ENCODE peak calls at places on chromosome 9, in seven cellular contexts. D, B, P, Z, T, W and L are unnamed samples.

GRCh38 chr9:77647659-77648457 is at the start of gene GNA14:
- DNase-seq in B (peak), T (no peak), D (no peak), W (no peak), P (no peak), Z (no peak), L (no peak)

GRCh38 chr9:107249131-107249533 is 33.9 kb upstream of the RAD23B start:
- DNase-seq in W (no peak), T (peak), B (no peak), Z (no peak), P (peak), D (no peak), L (no peak)

GRCh38 chr9:15239816-15240215 is 67.2 kb downstream of the TTC39B start:
- DNase-seq in P (no peak), B (no peak), W (no peak), Z (no peak), T (no peak), D (no peak), L (no peak)

GRCh38 chr9:27851858-27852257 is 278.6 kb upstream of the C9orf72 start:
- DNase-seq in P (no peak), W (no peak), Z (no peak), D (no peak), B (no peak), T (no peak), L (no peak)

GRCh38 chr9:129497064-129497836 is 123.7 kb downstream of the C9orf50 start:
- DNase-seq in B (no peak), P (no peak), T (no peak), D (no peak), Z (no peak), W (no peak), L (no peak)

GRCh38 chr9:75974006-75974766 is 83.7 kb downstream of the PCSK5 start:
- DNase-seq in W (no peak), B (no peak), P (no peak), Z (no peak), T (no peak), D (no peak), L (no peak)

GRCh38 chr9:35511453-35511852 is 21.5 kb downstream of the RUSC2 start:
- DNase-seq in P (no peak), T (no peak), B (no peak), W (no peak), Z (no peak), D (no peak), L (no peak)

GRCh38 chr9:133619791-133620190 is 10.6 kb upstream of the FAM163B start:
- DNase-seq in B (no peak), W (peak), P (no peak), Z (no peak), T (no peak), D (peak), L (no peak)

GRCh38 chr9:75803130-75803529 is 87.3 kb upstream of the PCSK5 start:
- DNase-seq in Z (no peak), B (no peak), W (no peak), D (no peak), P (no peak), T (no peak), L (no peak)

GRCh38 chr9:37943329-37944265 is 39.7 kb upstream of the SLC25A51 start:
- DNase-seq in Z (no peak), W (no peak), B (no peak), P (peak), T (peak), D (no peak), L (no peak)

GRCh38 chr9:127035423-127035822 is 87.0 kb downstream of the ANGPTL2 start:
- DNase-seq in Z (no peak), P (peak), T (no peak), B (no peak), W (no peak), D (no peak), L (no peak)

GRCh38 chr9:34637356-34638137 is at the start of gene SIGMAR1:
- DNase-seq in Z (peak), B (peak), T (peak), D (peak), P (peak), W (peak), L (peak)